ENCODE peak calls at places on chromosomes 6 and 20, in seven cellular contexts. Z, M, G, E, A, J and X are unnamed samples.

GRCh38 chr20:6868864-6869263 is 101.4 kb downstream of the BMP2 start:
- DNase-seq in A (no peak), J (no peak), G (no peak), E (no peak), Z (no peak), M (peak), X (no peak)

GRCh38 chr20:22411568-22412450 is 172.6 kb downstream of the FOXA2 start:
- DNase-seq in A (peak), M (peak), Z (no peak), E (no peak), J (peak), G (no peak), X (peak)

GRCh38 chr20:46128310-46129151 is 10.4 kb downstream of the CD40 start:
- DNase-seq in A (no peak), E (peak), J (peak), Z (no peak), G (no peak), M (no peak), X (peak)

GRCh38 chr6:158143700-158144099 is 24.4 kb downstream of the SERAC1 start:
- DNase-seq in J (peak), G (peak), E (peak), M (no peak), A (no peak), Z (peak), X (peak)

GRCh38 chr20:7702141-7702540 is 238.1 kb downstream of the HAO1 start:
- DNase-seq in J (peak), Z (no peak), M (no peak), A (no peak), E (no peak), G (no peak), X (peak)

GRCh38 chr6:44542401-44543116 is 155.1 kb downstream of the CDC5L start:
- DNase-seq in G (no peak), A (no peak), Z (no peak), M (peak), E (peak), J (no peak), X (no peak)

GRCh38 chr20:22626501-22626900 is 42.1 kb upstream of the FOXA2 start:
- DNase-seq in A (no peak), Z (no peak), M (no peak), J (no peak), G (no peak), E (no peak), X (no peak)

GRCh38 chr6:44263357-44264100 is 1.8 kb downstream of the NFKBIE start:
- DNase-seq in M (no peak), J (peak), G (peak), Z (peak), A (no peak), E (no peak), X (peak)

GRCh38 chr6:139161169-139161568 is 26.3 kb downstream of the HECA start:
- DNase-seq in E (no peak), A (no peak), M (peak), J (no peak), Z (peak), G (peak), X (peak)

GRCh38 chr20:63703976-63704748 is 3.6 kb downstream of the ARFRP1 start:
- DNase-seq in A (no peak), E (no peak), G (no peak), Z (no peak), J (no peak), M (no peak), X (no peak)

GRCh38 chr20:56439784-56440291 is 27.8 kb downstream of the CASS4 start:
- DNase-seq in E (no peak), Z (no peak), J (peak), G (peak), A (peak), M (peak), X (peak)

GRCh38 chr20:10541668-10542411 is 106.7 kb downstream of the SLX4IP start:
- DNase-seq in J (no peak), M (no peak), G (no peak), Z (no peak), E (no peak), A (no peak), X (no peak)

GRCh38 chr20:3981132-3981452 is 34.3 kb downstream of the RNF24 start:
- DNase-seq in M (no peak), G (no peak), Z (no peak), J (no peak), E (no peak), A (no peak), X (no peak)

GRCh38 chr20:50403565-50404418 is 106.4 kb upstream of the PTPN1 start:
- DNase-seq in J (no peak), G (no peak), A (no peak), E (no peak), M (no peak), Z (no peak), X (no peak)

GRCh38 chr6:52162940-52163908 is 23.0 kb upstream of the IL17A start:
- DNase-seq in A (no peak), M (peak), Z (peak), J (peak), G (peak), E (no peak), X (peak)

GRCh38 chr6:97497713-97498331 is 214.8 kb upstream of the MMS22L start:
- DNase-seq in A (peak), G (peak), E (peak), J (peak), Z (peak), M (peak), X (peak)

DNA sequence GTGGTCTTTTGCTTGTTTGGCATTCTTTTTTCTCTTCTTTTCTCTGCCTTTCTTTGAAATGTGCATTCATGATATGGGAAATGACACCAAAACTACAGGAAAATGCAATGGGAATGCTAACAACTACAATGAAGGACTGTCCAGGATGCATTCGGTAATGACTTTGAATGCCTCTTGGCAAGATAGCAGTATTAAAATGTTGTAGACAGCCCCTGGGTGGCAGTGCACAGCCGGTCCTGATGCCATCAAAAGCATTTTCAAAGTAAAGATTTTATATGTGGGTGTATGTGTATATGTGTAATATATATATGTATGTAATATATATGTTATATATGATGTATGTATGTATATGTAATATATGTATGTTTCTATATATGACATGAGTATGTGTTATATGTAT is 218.9 kb upstream of the MMS22L start:
- DNase-seq in Z (no peak), M (no peak), E (no peak), J (no peak), G (no peak), A (no peak), X (no peak)
- TF ChIP-seq CTCF in Z (no peak), M (no peak), E (no peak), J (no peak), G (no peak), A (no peak), X (no peak)

GRCh38 chr6:56540232-56540631 is 102.5 kb downstream of the DST start:
- DNase-seq in J (no peak), M (no peak), A (no peak), E (no peak), Z (no peak), G (no peak), X (no peak)
- H3K4me3 ChIP-seq in J (peak), M (peak), A (peak), E (peak), Z (peak), G (peak), X (no peak)

GRCh38 chr6:32194825-32195651 is 2.6 kb upstream of the GPSM3 start:
- DNase-seq in Z (peak), J (peak), A (peak), M (peak), G (peak), E (peak), X (peak)

GRCh38 chr6:32198345-32198696 is 5.9 kb upstream of the GPSM3 start:
- DNase-seq in A (no peak), G (no peak), J (no peak), E (no peak), M (no peak), Z (no peak), X (no peak)

GRCh38 chr6:32195902-32196681 is 3.6 kb upstream of the GPSM3 start:
- DNase-seq in G (peak), Z (peak), M (peak), A (peak), J (peak), E (peak), X (peak)

GRCh38 chr6:32195652-32195901 is 3.1 kb upstream of the GPSM3 start:
- DNase-seq in A (peak), E (peak), Z (peak), G (peak), M (peak), J (peak), X (peak)

GRCh38 chr6:32196682-32197616 is 4.5 kb upstream of the GPSM3 start:
- DNase-seq in M (peak), Z (peak), G (peak), A (peak), E (no peak), J (peak), X (peak)
- TF ChIP-seq CTCF in M (no peak), Z (peak), G (no peak), A (no peak), E (no peak), J (no peak), X (no peak)

GRCh38 chr20:59003836-59004492 is 3.1 kb downstream of the CTSZ start:
- DNase-seq in E (no peak), Z (no peak), M (no peak), J (no peak), G (no peak), A (peak), X (no peak)

GRCh38 chr20:59006167-59006863 is 739 bp downstream of the CTSZ start:
- DNase-seq in J (no peak), M (no peak), G (no peak), E (peak), Z (peak), A (peak), X (no peak)

GRCh38 chr20:59005523-59006166 is 1.4 kb downstream of the CTSZ start:
- DNase-seq in J (no peak), G (no peak), M (no peak), Z (no peak), E (peak), A (peak), X (no peak)

GRCh38 chr20:59004493-59004762 is 2.6 kb downstream of the CTSZ start:
- DNase-seq in Z (no peak), A (peak), G (no peak), J (no peak), M (no peak), E (no peak), X (no peak)

DNA sequence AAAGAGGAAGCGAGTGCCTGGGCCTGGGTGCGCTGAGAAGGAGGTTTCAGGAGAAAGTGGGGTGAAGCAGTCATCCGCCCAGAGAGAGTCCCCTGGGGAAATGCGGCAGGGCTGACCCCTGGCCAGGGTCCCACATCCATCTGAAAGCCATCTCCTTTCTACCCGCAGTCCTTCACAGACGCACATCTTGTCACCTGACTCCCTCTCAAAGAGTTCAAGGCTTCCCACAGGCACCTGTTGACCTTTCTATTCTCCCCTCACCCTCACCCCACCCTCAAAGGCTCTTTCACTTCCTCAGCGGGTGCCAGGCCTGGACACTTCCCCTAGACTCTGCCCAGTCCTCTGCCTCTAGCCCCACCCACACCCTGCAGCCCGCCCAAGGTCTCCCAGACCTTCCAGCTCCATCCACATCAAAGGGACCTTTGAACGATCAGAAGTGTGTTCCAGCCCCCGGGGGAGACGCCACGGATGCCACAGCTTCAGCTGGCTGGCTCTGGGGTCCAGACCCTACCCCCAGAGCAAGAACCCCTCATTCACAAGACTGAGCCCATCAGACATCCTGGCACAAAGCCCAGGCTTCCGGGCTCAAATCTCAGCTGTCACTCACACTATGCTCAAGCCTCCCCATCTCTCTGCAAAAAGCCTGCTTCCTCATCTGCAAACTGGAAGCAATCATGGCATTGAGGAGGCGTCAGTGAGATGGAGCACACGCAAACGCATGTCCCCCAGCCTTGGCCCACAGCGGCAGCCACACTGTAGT is 2.1 kb downstream of the CTSZ start:
- DNase-seq in J (no peak), Z (peak), A (peak), M (no peak), G (no peak), E (peak), X (no peak)
- H3K4me3 ChIP-seq in J (no peak), Z (peak), A (peak), M (peak), G (no peak), E (no peak), X (peak)

GRCh38 chr6:68225729-68226128 is 409.4 kb upstream of the ADGRB3 start:
- DNase-seq in Z (no peak), A (no peak), G (no peak), M (no peak), E (no peak), J (no peak), X (no peak)

GRCh38 chr6:68229566-68229965 is 405.5 kb upstream of the ADGRB3 start:
- DNase-seq in Z (no peak), A (no peak), G (no peak), E (no peak), J (no peak), M (peak), X (no peak)

DNA sequence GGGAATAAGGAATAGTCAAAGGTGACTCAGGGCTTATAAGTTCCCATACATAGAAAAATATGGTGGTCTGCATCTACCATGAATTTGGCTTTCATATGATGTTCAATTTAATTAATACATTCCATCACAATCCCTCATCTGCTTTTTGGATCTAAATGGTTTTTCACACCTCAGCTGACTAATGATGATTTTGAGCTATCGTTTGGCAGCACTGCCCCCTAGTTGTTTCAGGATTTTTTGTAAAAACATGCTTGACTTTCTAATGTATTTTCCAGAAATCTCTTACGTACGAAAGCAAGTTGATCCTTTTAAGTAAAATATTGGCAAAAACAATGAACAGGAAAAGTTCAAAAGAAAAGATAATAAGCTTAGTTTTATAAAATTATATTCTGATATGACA is 408.6 kb upstream of the ADGRB3 start:
- DNase-seq in A (no peak), M (peak), E (no peak), J (peak), Z (peak), G (no peak), X (peak)
- TF ChIP-seq CTCF in A (peak), M (peak), E (peak), J (peak), Z (peak), G (no peak), X (peak)

GRCh38 chr6:135012764-135013163 is 41.9 kb downstream of the HBS1L start:
- DNase-seq in A (no peak), M (peak), Z (no peak), G (peak), E (no peak), J (peak), X (peak)
- H3K4me3 ChIP-seq in A (no peak), M (no peak), Z (no peak), G (no peak), E (no peak), J (no peak), X (no peak)